ENCODE peak calls at places on chromosomes 13 and 19, in nine cellular contexts. N, L, B, Y, K, Q, J, E and S are unnamed samples.

GRCh38 chr13:100392709-100393630 is 195.6 kb downstream of the GGACT start:
- DNase-seq in N (peak), L (peak), B (no peak), Y (peak), K (no peak), Q (peak), J (peak), E (peak), S (peak)

GRCh38 chr19:1752757-1753728 is at the start of gene ONECUT3:
- DNase-seq in N (no peak), L (no peak), B (no peak), Y (no peak), K (no peak), Q (no peak), J (no peak), E (no peak), S (no peak)

GRCh38 chr19:58274771-58275199 is 4.0 kb upstream of the ZNF8 start:
- DNase-seq in N (no peak), L (no peak), B (no peak), Y (peak), K (no peak), Q (no peak), J (no peak), E (no peak), S (no peak)

GRCh38 chr19:6086081-6086858 is 24.0 kb downstream of the RFX2 start:
- DNase-seq in N (no peak), L (no peak), B (no peak), Y (peak), K (no peak), Q (no peak), J (no peak), E (no peak), S (no peak)

GRCh38 chr19:2780284-2780683 is 2.8 kb downstream of the SGTA start:
- DNase-seq in N (no peak), L (no peak), B (no peak), Y (no peak), K (no peak), Q (no peak), J (no peak), E (no peak), S (no peak)

GRCh38 chr13:94542917-94543316 is 53.0 kb downstream of the TGDS start:
- DNase-seq in N (no peak), L (peak), B (no peak), Y (no peak), K (no peak), Q (no peak), J (no peak), E (no peak), S (no peak)

GRCh38 chr13:74867460-74867859 is 614.5 kb downstream of the TBC1D4 start:
- DNase-seq in N (no peak), L (no peak), B (no peak), Y (peak), K (no peak), Q (no peak), J (no peak), E (no peak), S (no peak)

GRCh38 chr13:40329682-40330485 is 336.6 kb downstream of the FOXO1 start:
- DNase-seq in N (no peak), L (no peak), B (no peak), Y (peak), K (no peak), Q (no peak), J (no peak), E (no peak), S (no peak)

GRCh38 chr13:100537486-100537885 is 51.1 kb downstream of the GGACT start:
- DNase-seq in N (no peak), L (no peak), B (peak), Y (no peak), K (no peak), Q (no peak), J (no peak), E (no peak), S (no peak)

GRCh38 chr13:113901231-113901630 is 37.4 kb upstream of the GAS6 start:
- DNase-seq in N (no peak), L (no peak), B (peak), Y (no peak), K (no peak), Q (peak), J (no peak), E (no peak), S (no peak)

GRCh38 chr13:109740721-109741120 is 45.7 kb downstream of the IRS2 start:
- DNase-seq in N (no peak), L (no peak), B (no peak), Y (no peak), K (no peak), Q (no peak), J (no peak), E (no peak), S (no peak)

GRCh38 chr19:44587863-44588752 is 25.3 kb upstream of the IGSF23 start:
- DNase-seq in N (no peak), L (no peak), B (no peak), Y (peak), K (no peak), Q (no peak), J (no peak), E (no peak), S (no peak)

GRCh38 chr13:34647379-34647778 is 294.7 kb upstream of the NBEA start:
- DNase-seq in N (no peak), L (no peak), B (no peak), Y (no peak), K (no peak), Q (no peak), J (no peak), E (no peak), S (no peak)

GRCh38 chr13:113814435-113814821 is 49.4 kb downstream of the GAS6 start:
- DNase-seq in N (no peak), L (no peak), B (no peak), Y (peak), K (no peak), Q (no peak), J (no peak), E (no peak), S (no peak)

GRCh38 chr13:26895081-26895807 is 134.7 kb upstream of the GPR12 start:
- DNase-seq in N (no peak), L (no peak), B (no peak), Y (peak), K (peak), Q (no peak), J (no peak), E (no peak), S (no peak)

GRCh38 chr13:45416521-45417125 is 1.6 kb downstream of the SLC25A30 start:
- DNase-seq in N (no peak), L (no peak), B (no peak), Y (no peak), K (no peak), Q (no peak), J (no peak), E (no peak), S (no peak)

GRCh38 chr13:60230593-60230992 is 66.9 kb upstream of the DIAPH3 start:
- DNase-seq in N (no peak), L (no peak), B (no peak), Y (peak), K (no peak), Q (no peak), J (no peak), E (no peak), S (no peak)

GRCh38 chr13:111267784-111268183 is 52.7 kb upstream of the TEX29 start:
- DNase-seq in N (no peak), L (no peak), B (no peak), Y (no peak), K (no peak), Q (no peak), J (no peak), E (no peak), S (no peak)

GRCh38 chr13:33611016-33611805 is 206.7 kb upstream of the RFC3 start:
- DNase-seq in N (peak), L (no peak), B (no peak), Y (peak), K (no peak), Q (peak), J (peak), E (no peak), S (no peak)

GRCh38 chr13:38159710-38160109 is 189.9 kb upstream of the UFM1 start:
- DNase-seq in N (no peak), L (no peak), B (no peak), Y (no peak), K (no peak), Q (no peak), J (no peak), E (no peak), S (no peak)
- TF ChIP-seq CTCF in N (no peak), L (no peak), B (no peak), Y (no peak), K (no peak), Q (no peak), J (no peak), E (no peak), S (no peak)

GRCh38 chr19:49952475-49952829 is 8.5 kb downstream of the SIGLEC11 start:
- DNase-seq in N (no peak), L (no peak), B (no peak), Y (no peak), K (no peak), Q (no peak), J (no peak), E (no peak), S (no peak)

GRCh38 chr19:49951806-49952474 is 9.0 kb downstream of the SIGLEC11 start:
- DNase-seq in N (no peak), L (no peak), B (no peak), Y (no peak), K (no peak), Q (no peak), J (no peak), E (peak), S (no peak)

GRCh38 chr19:49949735-49950589 is 11.0 kb downstream of the SIGLEC11 start:
- DNase-seq in N (no peak), L (no peak), B (no peak), Y (no peak), K (no peak), Q (no peak), J (no peak), E (peak), S (no peak)

GRCh38 chr19:49950590-49950948 is 10.4 kb downstream of the SIGLEC11 start:
- DNase-seq in N (no peak), L (no peak), B (no peak), Y (no peak), K (no peak), Q (no peak), J (no peak), E (no peak), S (no peak)

DNA sequence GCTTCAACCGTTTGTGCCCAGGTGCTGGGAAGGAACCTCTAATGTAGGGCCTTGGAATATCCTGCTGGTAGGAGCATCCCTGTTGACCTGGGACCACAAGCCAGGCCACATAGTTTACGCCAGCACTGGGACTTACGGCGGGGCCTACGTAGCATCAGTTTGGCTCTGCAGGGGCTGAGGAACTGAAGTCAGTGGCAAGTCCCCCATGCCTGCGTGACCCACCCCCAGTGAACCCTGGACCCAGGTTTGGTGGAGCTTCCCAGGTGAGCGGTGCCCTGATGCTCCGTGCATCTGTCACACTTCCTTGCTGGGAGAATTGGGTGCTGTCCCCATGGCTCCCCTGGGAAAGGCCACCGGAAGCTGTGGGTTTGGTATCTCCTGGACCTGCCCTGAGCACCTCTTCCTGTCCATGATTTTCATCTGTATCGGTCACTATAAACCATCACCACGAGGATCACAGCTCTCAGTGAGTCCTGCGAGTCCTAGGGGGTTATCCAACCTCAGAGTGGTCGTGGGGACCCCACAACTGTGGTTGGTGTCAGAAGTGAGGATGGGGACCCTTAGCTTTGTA is 9.9 kb downstream of the SIGLEC11 start:
- DNase-seq in N (no peak), L (no peak), B (no peak), Y (no peak), K (no peak), Q (no peak), J (no peak), E (peak), S (no peak)
- TF ChIP-seq CTCF in N (no peak), L (no peak), B (no peak), Y (no peak), K (no peak), Q (no peak), J (no peak), E (no peak), S (no peak)

GRCh38 chr19:49690073-49690655 is 752 bp upstream of the CPT1C start:
- DNase-seq in N (no peak), L (no peak), B (no peak), Y (no peak), K (no peak), Q (peak), J (no peak), E (no peak), S (no peak)

GRCh38 chr19:49687566-49688316 is 1.7 kb upstream of the ADM5 start:
- DNase-seq in N (no peak), L (no peak), B (peak), Y (peak), K (no peak), Q (peak), J (no peak), E (no peak), S (no peak)

GRCh38 chr19:49688531-49689132 is 762 bp upstream of the ADM5 start:
- DNase-seq in N (no peak), L (no peak), B (no peak), Y (no peak), K (no peak), Q (no peak), J (no peak), E (no peak), S (no peak)

GRCh38 chr19:49690656-49691242 is at the start of gene CPT1C:
- DNase-seq in N (peak), L (peak), B (peak), Y (peak), K (peak), Q (peak), J (peak), E (peak), S (no peak)

GRCh38 chr19:49689133-49690072 is at the start of gene ADM5:
- DNase-seq in N (no peak), L (peak), B (peak), Y (no peak), K (peak), Q (peak), J (no peak), E (peak), S (no peak)
- TF ChIP-seq CTCF in N (peak), L (peak), B (peak), Y (peak), K (peak), Q (peak), J (peak), E (peak), S (peak)

GRCh38 chr13:106518535-106518934 is 16.9 kb downstream of the EFNB2 start:
- DNase-seq in N (no peak), L (no peak), B (no peak), Y (no peak), K (no peak), Q (no peak), J (no peak), E (no peak), S (no peak)
- TF ChIP-seq CTCF in N (no peak), L (no peak), B (no peak), Y (no peak), K (no peak), Q (no peak), J (no peak), E (no peak), S (no peak)

GRCh38 chr19:54692294-54692615 is 29.5 kb downstream of the LILRB4 start:
- DNase-seq in N (no peak), L (no peak), B (no peak), Y (no peak), K (no peak), Q (no peak), J (no peak), E (no peak), S (no peak)
- TF ChIP-seq CTCF in N (no peak), L (no peak), B (no peak), Y (no peak), K (no peak), Q (no peak), J (no peak), E (no peak), S (no peak)